ENCODE peak calls at places on chromosomes 11 and 22, in six cellular contexts. One of them, this sample, is unnamed. For H3K27me3 and H3K9me2, the result is how much of the 10 kb centered on the place peaks cover.

GRCh38 chr22:22753526-22754267 is 109.3 kb downstream of the GGTLC2 start:
- DNase-seq in PC-9: peak
- DNase-seq in Karpas-422: peak
- DNase-seq in GM23248: peak
- DNase-seq in GM23338: peak
- DNase-seq in HCT116: peak
- DNase-seq in this sample: peak

GRCh38 chr11:72227316-72228228 is 3.0 kb downstream of the INPPL1 start:
- DNase-seq in GM23248: peak
- DNase-seq in Karpas-422: no peak
- DNase-seq in HCT116: no peak
- DNase-seq in GM23338: no peak
- DNase-seq in PC-9: no peak
- DNase-seq in this sample: peak

GRCh38 chr11:78291754-78292108 is 103.0 kb downstream of the USP35 start:
- DNase-seq in GM23338: no peak
- DNase-seq in PC-9: no peak
- DNase-seq in Karpas-422: no peak
- DNase-seq in HCT116: no peak
- DNase-seq in GM23248: no peak
- DNase-seq in this sample: no peak

GRCh38 chr11:115408036-115408911 is 95.9 kb downstream of the CADM1 start:
- DNase-seq in GM23338: no peak
- DNase-seq in Karpas-422: no peak
- DNase-seq in HCT116: no peak
- DNase-seq in PC-9: no peak
- DNase-seq in GM23248: no peak
- DNase-seq in this sample: no peak

GRCh38 chr11:69335461-69336386 is 41.8 kb downstream of the MYEOV start:
- DNase-seq in Karpas-422: no peak
- DNase-seq in PC-9: no peak
- DNase-seq in GM23248: no peak
- DNase-seq in GM23338: no peak
- DNase-seq in HCT116: no peak
- DNase-seq in this sample: peak

GRCh38 chr22:38035530-38035885 is 21.7 kb upstream of the PICK1 start:
- DNase-seq in PC-9: no peak
- DNase-seq in GM23338: no peak
- DNase-seq in Karpas-422: peak
- DNase-seq in GM23248: no peak
- DNase-seq in HCT116: no peak
- DNase-seq in this sample: no peak

GRCh38 chr11:113048820-113049555 is 87.8 kb downstream of the NCAM1 start:
- DNase-seq in GM23248: peak
- DNase-seq in GM23338: no peak
- DNase-seq in Karpas-422: no peak
- DNase-seq in HCT116: no peak
- DNase-seq in PC-9: peak
- DNase-seq in this sample: peak

GRCh38 chr22:42269407-42270177 is 861 bp downstream of the TCF20 start:
- DNase-seq in HCT116: peak
- DNase-seq in PC-9: peak
- DNase-seq in GM23338: peak
- DNase-seq in GM23248: peak
- DNase-seq in Karpas-422: peak
- DNase-seq in this sample: peak

GRCh38 chr22:26681395-26681821 is 24.0 kb downstream of the MIAT start:
- DNase-seq in PC-9: no peak
- DNase-seq in HCT116: no peak
- DNase-seq in GM23248: peak
- DNase-seq in GM23338: peak
- DNase-seq in Karpas-422: no peak
- DNase-seq in this sample: no peak

GRCh38 chr11:56923116-56923515 is 65.6 kb upstream of the OR5AK2 start:
- DNase-seq in Karpas-422: no peak
- DNase-seq in PC-9: no peak
- DNase-seq in HCT116: no peak
- DNase-seq in GM23338: no peak
- DNase-seq in GM23248: no peak
- DNase-seq in this sample: no peak

GRCh38 chr11:56916162-56916561 is 72.6 kb upstream of the OR5AK2 start:
- DNase-seq in HCT116: no peak
- DNase-seq in Karpas-422: no peak
- DNase-seq in PC-9: no peak
- DNase-seq in GM23248: no peak
- DNase-seq in GM23338: peak
- DNase-seq in this sample: no peak

GRCh38 chr11:56916609-56917008 is 72.1 kb upstream of the OR5AK2 start:
- DNase-seq in GM23338: no peak
- DNase-seq in HCT116: no peak
- DNase-seq in PC-9: no peak
- DNase-seq in Karpas-422: no peak
- DNase-seq in GM23248: no peak
- DNase-seq in this sample: no peak

GRCh38 chr11:56917708-56918450 is 70.8 kb upstream of the OR5AK2 start:
- DNase-seq in GM23248: no peak
- DNase-seq in PC-9: no peak
- DNase-seq in GM23338: no peak
- DNase-seq in HCT116: no peak
- DNase-seq in Karpas-422: no peak
- DNase-seq in this sample: no peak
- H2AFZ ChIP-seq in GM23248: no peak
- H2AFZ ChIP-seq in PC-9: no peak
- H2AFZ ChIP-seq in GM23338: no peak
- H2AFZ ChIP-seq in HCT116: no peak
- H2AFZ ChIP-seq in Karpas-422: no peak
- H2AFZ ChIP-seq in this sample: peak

GRCh38 chr11:75166791-75167190 is 15.9 kb downstream of the SLCO2B1 start:
- DNase-seq in HCT116: no peak
- DNase-seq in GM23338: no peak
- DNase-seq in PC-9: no peak
- DNase-seq in Karpas-422: no peak
- DNase-seq in GM23248: no peak
- DNase-seq in this sample: no peak
- H3K27me3 ChIP-seq in HCT116: under half
- H3K27me3 ChIP-seq in GM23338: under half
- H3K27me3 ChIP-seq in PC-9: half or more
- H3K27me3 ChIP-seq in Karpas-422: under half
- H3K27me3 ChIP-seq in GM23248: under half
- H3K27me3 ChIP-seq in this sample: half or more

GRCh38 chr11:4388221-4388620 is 5.3 kb downstream of the TRIM21 start:
- DNase-seq in HCT116: no peak
- DNase-seq in Karpas-422: no peak
- DNase-seq in PC-9: no peak
- DNase-seq in GM23248: no peak
- DNase-seq in GM23338: no peak
- DNase-seq in this sample: no peak

DNA sequence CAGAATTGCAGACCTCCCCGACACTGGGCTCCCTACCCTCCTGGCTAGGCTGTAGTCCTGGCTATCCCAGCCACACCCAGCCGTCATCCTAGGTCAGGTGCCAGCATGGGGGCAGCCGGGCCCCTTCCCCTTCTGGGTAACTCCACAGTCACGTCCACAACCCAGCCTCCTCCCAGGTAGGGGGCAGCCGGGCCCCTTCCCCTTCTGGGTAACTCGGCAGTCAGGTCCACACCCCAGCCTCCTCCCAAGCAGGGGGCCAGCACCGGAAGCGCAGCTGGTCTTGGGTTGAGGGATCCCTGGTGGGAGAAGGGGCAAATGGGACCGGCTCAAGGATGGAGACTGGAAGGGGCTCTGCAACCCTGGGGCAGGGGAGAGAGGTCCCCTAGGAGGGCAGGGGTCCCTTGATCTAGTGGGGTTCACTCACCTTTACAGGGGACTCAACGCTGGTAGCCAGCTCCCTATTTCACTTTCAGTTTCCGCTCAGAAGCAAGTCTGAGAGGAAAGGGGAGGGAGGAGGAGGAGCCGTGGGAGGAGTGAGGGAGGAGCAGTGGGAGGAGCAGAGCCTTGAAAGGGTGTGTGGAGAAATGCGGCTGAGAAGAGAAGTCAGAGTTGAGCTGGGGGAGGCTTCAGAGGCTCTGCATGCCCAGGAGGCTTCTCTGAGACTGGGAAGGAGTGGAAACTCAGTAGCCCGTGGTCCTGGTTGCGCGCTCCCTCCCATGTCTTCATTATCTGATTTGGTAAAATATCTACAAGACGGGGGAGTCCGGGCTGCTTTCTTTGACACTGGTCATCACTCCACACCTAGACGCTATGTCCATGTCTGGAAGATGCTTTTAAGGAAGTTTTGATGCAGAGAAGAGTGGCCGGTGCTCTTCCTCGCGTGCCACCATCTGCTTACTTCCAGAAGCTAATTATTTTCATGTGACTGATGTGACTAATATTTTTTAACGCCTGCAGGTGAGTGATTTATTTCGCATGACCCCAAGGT is at the start of gene TRIM21:
- DNase-seq in Karpas-422: peak
- DNase-seq in GM23248: peak
- DNase-seq in GM23338: peak
- DNase-seq in PC-9: peak
- DNase-seq in HCT116: peak
- DNase-seq in this sample: peak
- H3K9me2 ChIP-seq in Karpas-422: under half
- H3K9me2 ChIP-seq in GM23248: under half
- H3K9me2 ChIP-seq in GM23338: under half
- H3K9me2 ChIP-seq in PC-9: under half
- H3K9me2 ChIP-seq in HCT116: under half
- H3K9me2 ChIP-seq in this sample: under half

DNA sequence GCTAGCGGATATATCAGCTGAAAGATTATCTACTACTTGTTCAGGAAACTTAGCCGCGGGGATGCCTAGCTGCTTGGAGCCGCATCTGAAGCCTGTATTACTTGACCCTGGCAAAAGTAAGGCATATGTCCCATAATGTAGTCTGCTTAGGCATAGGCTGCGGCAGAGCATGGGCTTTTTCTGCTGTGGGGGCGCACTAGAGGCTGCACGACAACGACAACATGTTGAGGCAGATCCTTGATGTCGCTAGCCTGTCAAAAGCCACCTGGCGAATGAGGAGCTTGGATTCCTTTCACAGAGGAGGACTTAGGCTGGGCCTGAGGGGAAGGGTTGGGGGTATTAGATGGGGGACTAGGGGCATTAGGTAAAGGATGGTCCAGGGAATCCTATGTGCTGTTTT is 1.1 kb upstream of the OR52N2 start:
- DNase-seq in Karpas-422: no peak
- DNase-seq in PC-9: no peak
- DNase-seq in HCT116: no peak
- DNase-seq in GM23248: no peak
- DNase-seq in GM23338: peak
- DNase-seq in this sample: no peak
- H2AFZ ChIP-seq in Karpas-422: no peak
- H2AFZ ChIP-seq in PC-9: no peak
- H2AFZ ChIP-seq in HCT116: no peak
- H2AFZ ChIP-seq in GM23248: no peak
- H2AFZ ChIP-seq in GM23338: peak
- H2AFZ ChIP-seq in this sample: no peak

DNA sequence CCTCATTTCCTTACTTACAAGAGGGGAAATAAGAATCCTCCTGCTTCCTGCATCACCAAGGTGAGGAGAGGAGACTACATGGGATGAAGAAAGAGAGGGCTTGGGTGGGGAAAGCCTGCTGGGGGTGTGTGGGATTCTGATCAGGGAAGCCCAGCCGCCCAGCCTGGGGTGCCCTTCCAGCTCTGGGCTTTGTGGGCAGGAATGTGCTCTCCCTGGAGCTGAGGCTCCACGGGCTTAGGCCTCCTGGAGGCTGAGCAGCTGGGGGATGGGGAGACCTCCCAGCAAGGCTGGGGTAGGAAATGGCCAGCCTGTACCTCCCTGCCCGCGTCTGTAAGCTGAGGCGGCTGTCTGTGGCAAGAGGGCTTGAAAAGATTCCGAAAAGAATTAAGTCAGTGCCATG is 206.1 kb downstream of the GRIK4 start:
- DNase-seq in HCT116: no peak
- DNase-seq in GM23338: no peak
- DNase-seq in PC-9: no peak
- DNase-seq in Karpas-422: no peak
- DNase-seq in GM23248: no peak
- DNase-seq in this sample: no peak
- H3K27me3 ChIP-seq in HCT116: under half
- H3K27me3 ChIP-seq in GM23338: under half
- H3K27me3 ChIP-seq in PC-9: half or more
- H3K27me3 ChIP-seq in Karpas-422: under half
- H3K27me3 ChIP-seq in GM23248: under half
- H3K27me3 ChIP-seq in this sample: half or more

GRCh38 chr11:45765836-45766235 is 39.1 kb upstream of the SLC35C1 start:
- DNase-seq in GM23338: no peak
- DNase-seq in HCT116: no peak
- DNase-seq in Karpas-422: no peak
- DNase-seq in PC-9: no peak
- DNase-seq in GM23248: no peak
- DNase-seq in this sample: no peak
- H3K9me2 ChIP-seq in GM23338: under half
- H3K9me2 ChIP-seq in HCT116: under half
- H3K9me2 ChIP-seq in Karpas-422: under half
- H3K9me2 ChIP-seq in PC-9: under half
- H3K9me2 ChIP-seq in GM23248: under half
- H3K9me2 ChIP-seq in this sample: under half

GRCh38 chr11:128174465-128175101 is 412.8 kb downstream of the ETS1 start:
- DNase-seq in GM23338: peak
- DNase-seq in PC-9: no peak
- DNase-seq in HCT116: no peak
- DNase-seq in Karpas-422: no peak
- DNase-seq in GM23248: peak
- DNase-seq in this sample: no peak
- H2AFZ ChIP-seq in GM23338: no peak
- H2AFZ ChIP-seq in PC-9: no peak
- H2AFZ ChIP-seq in HCT116: no peak
- H2AFZ ChIP-seq in Karpas-422: no peak
- H2AFZ ChIP-seq in GM23248: peak
- H2AFZ ChIP-seq in this sample: no peak

This sample was measured in PC-3.